ENCODE peak calls at places on chromosome 22, in eight cellular contexts. K is amygdala; B is HCEC 1CT; Q is D341Med; S is GM04503; M is stimulated activated CD8-positive, alpha-beta memory T cell treated with anti-CD3 and anti-CD28 coated beads, Interleukin-2, amount 100 ng/mL, for 1 hour; C is lower lobe of right lung; V is M059J. F is an unnamed sample.

GRCh38 chr22:32142600-32142999 is 16.5 kb downstream of the C22orf42 start:
- DNase-seq in Q (no peak), S (no peak), K (no peak), V (no peak), M (no peak), C (no peak), B (no peak), F (no peak)

GRCh38 chr22:44298331-44299087 is 14.2 kb downstream of the SHISAL1 start:
- DNase-seq in B (no peak), S (no peak), K (no peak), Q (no peak), V (no peak), C (no peak), M (no peak), F (peak)

GRCh38 chr22:19292262-19293230 is 1.0 kb upstream of the CLTCL1 start:
- DNase-seq in B (peak), V (no peak), C (peak), Q (peak), S (no peak), M (no peak), K (no peak), F (no peak)

GRCh38 chr22:40408718-40409612 is 38.6 kb downstream of the SGSM3 start:
- DNase-seq in V (no peak), M (no peak), Q (no peak), B (no peak), C (peak), K (no peak), S (no peak), F (no peak)

GRCh38 chr22:21837184-21837979 is 30.1 kb downstream of the MAPK1 start:
- DNase-seq in C (no peak), S (peak), Q (no peak), B (peak), M (no peak), V (peak), K (no peak), F (peak)

GRCh38 chr22:46734830-46735453 is 3.1 kb downstream of the CERK start:
- DNase-seq in M (peak), Q (peak), V (no peak), B (no peak), C (peak), K (no peak), S (no peak), F (peak)

GRCh38 chr22:32721328-32722180 is 80.0 kb upstream of the TIMP3 start:
- DNase-seq in M (no peak), K (no peak), B (no peak), C (no peak), S (no peak), Q (no peak), V (no peak), F (no peak)

GRCh38 chr22:47515384-47516125 is 753.1 kb downstream of the TBC1D22A start:
- DNase-seq in B (no peak), Q (no peak), V (no peak), S (no peak), K (no peak), C (no peak), M (no peak), F (no peak)

GRCh38 chr22:43883012-43883661 is 8.7 kb downstream of the PNPLA5 start:
- DNase-seq in S (no peak), M (peak), K (peak), Q (peak), V (peak), B (peak), C (no peak), F (peak)

GRCh38 chr22:26460202-26460601 is 23.4 kb downstream of the HPS4 start:
- DNase-seq in S (no peak), K (no peak), V (no peak), Q (no peak), B (no peak), C (no peak), M (no peak), F (no peak)

GRCh38 chr22:32079110-32080089 is 36.3 kb downstream of the SLC5A1 start:
- DNase-seq in S (peak), V (peak), K (no peak), M (no peak), Q (no peak), C (no peak), B (peak), F (no peak)

GRCh38 chr22:36613958-36614357 is 85.0 kb upstream of the EIF3D start:
- DNase-seq in Q (no peak), B (peak), K (no peak), V (peak), M (no peak), C (no peak), S (no peak), F (no peak)

GRCh38 chr22:44701824-44702478 is at the start of gene PRR5:
- DNase-seq in C (peak), B (peak), S (no peak), M (peak), K (peak), V (no peak), Q (peak), F (peak)

GRCh38 chr22:46575915-46576555 is 38.6 kb upstream of the CELSR1 start:
- DNase-seq in M (no peak), S (no peak), V (no peak), Q (no peak), C (peak), B (no peak), K (no peak), F (no peak)

GRCh38 chr22:32649515-32650200 is 151.8 kb upstream of the TIMP3 start:
- DNase-seq in B (no peak), M (no peak), Q (no peak), V (peak), S (no peak), K (no peak), C (no peak), F (no peak)

GRCh38 chr22:37570661-37570976 is 9.3 kb downstream of the LGALS2 start:
- DNase-seq in S (no peak), V (peak), C (no peak), K (no peak), B (no peak), Q (no peak), M (no peak), F (no peak)